ENCODE peak calls at places on chromosomes 16 and 17, in nine cellular contexts. T is fibroblast of lung, N is astrocyte, E is GM12865, J is tibial nerve, C is choroid plexus epithelial cell, Q is right lobe of liver, H is lower leg skin, F is Peyer's patch. S is an unnamed sample.

GRCh38 chr16:31228206-31228605 is 11.3 kb upstream of the PYDC1 start:
- DNase-seq in T (no peak), N (no peak), E (no peak), J (no peak), C (no peak), Q (no peak), H (no peak), F (no peak), S (no peak)

GRCh38 chr16:73096510-73096909 is 48.6 kb upstream of the ZFHX3 start:
- DNase-seq in T (no peak), N (no peak), E (no peak), J (no peak), C (no peak), Q (no peak), H (no peak), F (no peak), S (no peak)

GRCh38 chr17:27155866-27156265 is 138.0 kb upstream of the WSB1 start:
- DNase-seq in T (no peak), N (no peak), E (no peak), J (no peak), C (no peak), Q (peak), H (peak), F (peak), S (peak)

GRCh38 chr16:2798723-2799204 is 494 bp downstream of the PRSS41 start:
- DNase-seq in T (no peak), N (no peak), E (no peak), J (no peak), C (no peak), Q (no peak), H (no peak), F (no peak), S (no peak)

GRCh38 chr17:27959382-27959709 is 66.2 kb upstream of the LYRM9 start:
- DNase-seq in T (no peak), N (no peak), E (peak), J (no peak), C (peak), Q (no peak), H (no peak), F (no peak), S (no peak)

GRCh38 chr17:79657036-79657435 is 46.2 kb upstream of the RBFOX3 start:
- DNase-seq in T (no peak), N (no peak), E (no peak), J (no peak), C (no peak), Q (no peak), H (no peak), F (no peak), S (no peak)

GRCh38 chr16:20099375-20099774 is 25.7 kb upstream of the GPR139 start:
- DNase-seq in T (no peak), N (no peak), E (no peak), J (no peak), C (no peak), Q (no peak), H (no peak), F (no peak), S (no peak)

GRCh38 chr16:79159650-79160049 is 440.9 kb downstream of the MAF start:
- DNase-seq in T (no peak), N (no peak), E (no peak), J (no peak), C (no peak), Q (no peak), H (no peak), F (no peak), S (no peak)

GRCh38 chr17:4833941-4834501 is 881 bp downstream of the MINK1 start:
- DNase-seq in T (peak), N (peak), E (peak), J (no peak), C (peak), Q (peak), H (no peak), F (peak), S (no peak)

GRCh38 chr17:3598078-3598477 is 11.1 kb downstream of the TRPV1 start:
- DNase-seq in T (no peak), N (no peak), E (no peak), J (no peak), C (no peak), Q (no peak), H (no peak), F (no peak), S (no peak)

GRCh38 chr17:82603981-82604448 is 44.2 kb downstream of the WDR45B start:
- DNase-seq in T (peak), N (no peak), E (peak), J (peak), C (peak), Q (peak), H (no peak), F (peak), S (no peak)

GRCh38 chr16:22712471-22712870 is 101.5 kb upstream of the HS3ST2 start:
- DNase-seq in T (no peak), N (no peak), E (no peak), J (no peak), C (no peak), Q (no peak), H (no peak), F (no peak), S (no peak)

GRCh38 chr16:70508752-70509151 is 14.6 kb downstream of the COG4 start:
- DNase-seq in T (peak), N (no peak), E (peak), J (no peak), C (peak), Q (no peak), H (no peak), F (no peak), S (no peak)

GRCh38 chr16:5361322-5361721 is 263.7 kb upstream of the EEF2KMT start:
- DNase-seq in T (no peak), N (no peak), E (no peak), J (no peak), C (no peak), Q (no peak), H (no peak), F (no peak), S (no peak)

GRCh38 chr16:77223184-77223583 is 24.0 kb downstream of the SYCE1L start:
- DNase-seq in T (no peak), N (no peak), E (peak), J (no peak), C (no peak), Q (no peak), H (peak), F (no peak), S (no peak)

GRCh38 chr16:18804540-18804939 is 3.2 kb upstream of the ARL6IP1 start:
- DNase-seq in T (no peak), N (no peak), E (no peak), J (no peak), C (peak), Q (no peak), H (no peak), F (no peak), S (no peak)

GRCh38 chr16:1533443-1533951 is at the start of gene TMEM204:
- DNase-seq in T (peak), N (no peak), E (peak), J (peak), C (peak), Q (peak), H (peak), F (peak), S (no peak)

GRCh38 chr17:50317121-50317520 is 28.8 kb upstream of the XYLT2 start:
- DNase-seq in T (no peak), N (no peak), E (no peak), J (no peak), C (no peak), Q (no peak), H (no peak), F (no peak), S (no peak)

DNA sequence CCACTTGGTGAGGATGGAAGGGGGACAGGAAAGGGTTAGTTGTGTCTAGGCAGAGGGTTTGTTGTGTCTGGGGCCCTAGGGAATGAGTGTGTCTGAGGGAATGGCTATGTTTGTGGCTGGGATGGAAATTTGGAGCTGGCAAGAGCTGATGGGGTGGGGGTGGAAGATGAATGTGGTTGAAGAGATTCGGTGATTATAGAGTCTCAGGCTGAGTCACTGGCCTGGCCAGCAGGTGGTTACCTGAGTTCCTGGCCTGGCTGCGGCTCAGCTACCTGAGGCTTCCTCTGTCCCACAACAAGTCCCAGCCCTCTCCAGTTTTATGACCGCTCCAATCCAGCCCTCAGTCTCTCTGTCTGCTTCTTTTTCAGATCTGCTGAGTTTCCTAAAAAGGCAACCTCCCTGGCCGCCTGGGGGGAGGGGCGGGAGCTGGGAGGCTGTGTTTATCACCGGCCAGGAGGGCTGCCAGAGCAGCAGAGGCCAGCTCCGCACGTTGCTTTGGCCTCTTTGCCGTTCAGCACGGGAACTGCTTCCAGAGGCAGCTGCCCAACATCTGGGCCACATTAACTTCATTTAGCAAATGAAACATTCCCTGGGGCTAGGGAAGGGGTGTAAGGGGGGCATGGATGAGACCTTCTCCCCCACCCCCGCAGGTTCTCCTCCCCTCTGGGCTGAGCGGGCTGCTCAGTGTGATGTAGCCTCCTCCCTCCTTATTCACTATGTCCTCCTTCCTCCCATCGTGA is 21.8 kb downstream of the ITGB3 start:
- DNase-seq in T (peak), N (peak), E (no peak), J (peak), C (peak), Q (peak), H (peak), F (peak), S (no peak)
- TF ChIP-seq CTCF in T (no peak), N (no peak), E (no peak), J (no peak), C (no peak), Q (no peak), H (no peak), F (no peak), S (no peak)

GRCh38 chr16:9015489-9015888 is 51.8 kb upstream of the USP7 start:
- DNase-seq in T (no peak), N (no peak), E (no peak), J (no peak), C (no peak), Q (no peak), H (no peak), F (no peak), S (no peak)

GRCh38 chr16:9014389-9014788 is 50.7 kb upstream of the USP7 start:
- DNase-seq in T (no peak), N (no peak), E (no peak), J (no peak), C (no peak), Q (no peak), H (no peak), F (no peak), S (no peak)

GRCh38 chr16:9013508-9013864 is 49.8 kb upstream of the USP7 start:
- DNase-seq in T (peak), N (no peak), E (no peak), J (no peak), C (no peak), Q (no peak), H (no peak), F (no peak), S (no peak)

GRCh38 chr16:9012330-9012729 is 48.6 kb upstream of the USP7 start:
- DNase-seq in T (no peak), N (no peak), E (no peak), J (no peak), C (no peak), Q (no peak), H (no peak), F (no peak), S (no peak)

DNA sequence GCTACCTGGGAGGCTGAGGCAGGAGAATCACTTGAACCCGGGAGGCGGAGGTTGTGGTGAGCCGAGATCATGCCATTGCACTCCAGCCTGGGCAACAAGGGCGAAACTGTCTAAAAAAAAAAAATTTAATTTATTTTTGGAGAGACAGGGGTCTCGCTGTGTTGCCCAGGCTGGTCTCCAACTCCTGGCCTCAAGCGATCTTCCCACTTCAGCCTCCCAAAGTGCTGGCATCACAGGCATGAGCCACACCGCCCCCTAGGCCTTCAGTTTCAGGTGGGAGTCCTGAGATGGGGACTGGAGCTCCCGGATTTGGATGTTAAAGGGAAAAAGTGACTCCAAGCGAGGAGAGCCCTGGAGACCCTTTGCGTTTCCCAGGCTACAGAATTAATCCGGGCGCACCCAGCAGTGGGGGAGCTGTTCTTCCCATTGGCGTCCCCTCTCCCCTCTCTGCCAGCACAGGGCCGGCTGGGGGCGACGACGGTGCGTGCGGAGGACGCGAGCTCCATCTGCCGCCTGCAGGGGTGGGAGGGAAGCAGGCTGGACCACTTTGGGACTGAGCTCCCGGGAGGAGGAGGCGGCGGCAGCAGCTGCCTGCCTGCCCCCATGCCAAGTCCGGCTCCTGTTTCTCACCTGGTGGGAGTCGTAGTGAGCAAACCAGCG is 49.3 kb upstream of the USP7 start:
- DNase-seq in T (peak), N (no peak), E (no peak), J (no peak), C (no peak), Q (no peak), H (no peak), F (no peak), S (no peak)
- TF ChIP-seq CTCF in T (no peak), N (no peak), E (no peak), J (no peak), C (peak), Q (no peak), H (no peak), F (no peak), S (peak)

GRCh38 chr16:88628512-88628974 is 9.8 kb upstream of the IL17C start:
- DNase-seq in T (no peak), N (no peak), E (no peak), J (no peak), C (peak), Q (no peak), H (no peak), F (no peak), S (peak)
- TF ChIP-seq CTCF in T (no peak), N (peak), E (peak), J (no peak), C (peak), Q (no peak), H (no peak), F (no peak), S (peak)

GRCh38 chr16:64475627-64476351 is 646.1 kb downstream of the CDH11 start:
- DNase-seq in T (no peak), N (peak), E (no peak), J (no peak), C (peak), Q (no peak), H (no peak), F (no peak), S (no peak)

GRCh38 chr16:64468515-64469090 is 653.3 kb downstream of the CDH11 start:
- DNase-seq in T (no peak), N (no peak), E (no peak), J (no peak), C (no peak), Q (no peak), H (no peak), F (no peak), S (no peak)

GRCh38 chr16:64469351-64469750 is 652.5 kb downstream of the CDH11 start:
- DNase-seq in T (no peak), N (no peak), E (no peak), J (no peak), C (no peak), Q (no peak), H (no peak), F (no peak), S (no peak)

GRCh38 chr16:64470916-64471315 is 650.9 kb downstream of the CDH11 start:
- DNase-seq in T (no peak), N (peak), E (no peak), J (no peak), C (peak), Q (no peak), H (no peak), F (no peak), S (no peak)

DNA sequence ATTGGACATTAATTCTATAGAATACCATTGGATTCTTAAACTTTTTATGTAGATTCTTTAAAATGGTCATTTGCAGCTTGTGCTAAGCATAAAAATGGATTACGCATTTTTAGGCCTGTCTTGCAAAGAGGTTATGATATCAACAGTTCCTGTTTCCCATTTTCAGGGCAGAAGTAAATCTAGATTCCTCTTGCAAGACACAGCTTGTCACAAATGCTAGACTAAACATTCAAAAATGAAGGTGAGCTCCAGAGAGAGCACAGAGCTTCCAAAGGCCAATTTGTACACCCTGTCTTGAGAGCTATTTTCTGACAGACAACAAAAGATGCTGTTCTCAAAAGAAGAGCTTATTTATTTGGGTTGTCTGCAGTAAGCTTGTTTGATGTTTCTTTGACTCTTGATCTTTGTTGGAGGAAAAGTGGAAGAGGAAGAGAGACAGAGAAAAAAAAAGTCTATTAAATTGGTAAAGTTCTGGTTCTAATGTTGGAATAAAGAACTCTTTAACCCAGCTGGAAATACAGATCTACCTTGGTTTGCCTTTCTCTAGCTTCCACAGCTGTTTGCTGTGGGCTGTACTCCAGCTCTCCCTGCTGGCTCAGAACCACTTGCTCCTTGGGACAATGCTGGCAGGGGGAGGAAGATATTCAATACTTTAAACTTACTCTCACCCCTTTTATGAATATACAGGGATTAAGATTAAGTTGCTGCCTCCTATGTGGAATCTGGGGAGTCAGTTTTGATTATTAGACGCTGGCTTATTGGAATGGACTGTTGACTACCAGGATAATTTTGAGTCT is 651.8 kb downstream of the CDH11 start:
- DNase-seq in T (no peak), N (no peak), E (no peak), J (no peak), C (peak), Q (no peak), H (no peak), F (no peak), S (no peak)
- TF ChIP-seq CTCF in T (peak), N (no peak), E (no peak), J (no peak), C (peak), Q (no peak), H (no peak), F (no peak), S (peak)

DNA sequence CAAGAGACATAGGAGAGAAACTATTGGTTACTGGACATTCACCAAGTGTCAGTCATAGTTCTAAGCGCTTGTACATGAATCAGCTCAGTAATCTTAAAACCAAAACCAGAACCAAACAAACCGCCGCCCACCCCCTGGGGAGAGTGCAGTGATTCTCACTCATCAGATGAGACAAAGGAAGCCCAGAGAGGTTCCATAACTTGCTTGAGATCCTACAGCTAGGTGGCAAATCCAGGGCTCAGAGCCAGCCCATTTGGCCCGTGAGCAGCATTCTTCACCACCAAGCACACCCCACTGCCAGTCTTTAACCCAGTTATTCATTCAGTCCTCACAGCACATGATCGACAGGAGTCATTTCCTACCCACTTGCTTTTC is 37.2 kb upstream of the RGS9 start:
- DNase-seq in T (peak), N (peak), E (peak), J (peak), C (peak), Q (peak), H (peak), F (peak), S (no peak)
- TF ChIP-seq CTCF in T (no peak), N (peak), E (no peak), J (no peak), C (peak), Q (no peak), H (no peak), F (no peak), S (no peak)

GRCh38 chr17:29572691-29573557 is 4.4 kb downstream of the TP53I13 start:
- DNase-seq in T (peak), N (no peak), E (peak), J (peak), C (peak), Q (peak), H (peak), F (peak), S (peak)
- TF ChIP-seq CTCF in T (peak), N (peak), E (peak), J (peak), C (peak), Q (peak), H (no peak), F (peak), S (peak)